ENCODE peak calls at places on chromosome 14, in four cellular contexts. Y, I, H and O are unnamed samples.

GRCh38 chr14:31934767-31935266 is 142.3 kb upstream of the ARHGAP5 start:
- DNase-seq in Y (no peak), I (peak), H (peak), O (peak)

GRCh38 chr14:31263485-31264133 is 56.0 kb upstream of the HECTD1 start:
- DNase-seq in Y (no peak), I (peak), H (no peak), O (no peak)

GRCh38 chr14:105412768-105413541 is 6.7 kb upstream of the MTA1 start:
- DNase-seq in Y (no peak), I (no peak), H (no peak), O (peak)

GRCh38 chr14:80150301-80150700 is 61.0 kb downstream of the DIO2 start:
- DNase-seq in Y (no peak), I (no peak), H (no peak), O (no peak)

GRCh38 chr14:87992720-87993484 is at the start of gene GALC:
- DNase-seq in Y (peak), I (no peak), H (peak), O (peak)

GRCh38 chr14:29892327-29892726 is 35.3 kb downstream of the PRKD1 start:
- DNase-seq in Y (no peak), I (no peak), H (no peak), O (no peak)

GRCh38 chr14:25003537-25003936 is 46.4 kb downstream of the STXBP6 start:
- DNase-seq in Y (no peak), I (no peak), H (no peak), O (no peak)

GRCh38 chr14:104536942-104537612 is 42.5 kb upstream of the C14orf180 start:
- DNase-seq in Y (no peak), I (no peak), H (no peak), O (no peak)

GRCh38 chr14:32897724-32898064 is 41.0 kb upstream of the NPAS3 start:
- DNase-seq in Y (no peak), I (no peak), H (no peak), O (no peak)

GRCh38 chr14:75563931-75564330 is 14.5 kb upstream of the FLVCR2 start:
- DNase-seq in Y (no peak), I (no peak), H (no peak), O (no peak)

DNA sequence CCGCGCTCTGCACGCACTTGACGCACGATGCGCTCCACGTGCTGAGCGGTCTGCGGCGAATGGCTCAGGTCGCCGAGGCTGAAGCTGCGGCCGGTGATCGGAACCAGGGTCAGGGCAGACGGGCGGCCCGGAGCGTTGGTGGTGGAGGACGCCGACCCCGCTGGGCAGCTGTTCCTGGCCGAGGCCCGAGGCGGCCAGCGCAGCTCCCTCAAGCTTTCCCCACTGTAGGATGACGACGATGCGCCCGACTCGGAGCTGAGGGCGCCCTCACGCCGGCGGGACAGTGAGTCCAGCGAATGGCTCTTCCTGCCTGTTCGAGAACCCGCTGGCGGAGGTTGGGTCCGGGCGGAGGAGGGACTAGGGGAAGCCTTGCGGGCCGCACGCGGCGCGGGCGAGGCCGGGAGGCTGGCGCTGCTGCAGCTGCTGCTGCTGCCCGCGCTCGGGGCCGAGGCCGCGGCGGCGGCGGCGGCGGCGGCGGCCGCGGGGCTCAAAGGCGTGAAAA is 2.0 kb downstream of the CCDC177 start:
- DNase-seq in Y (no peak), I (no peak), H (no peak), O (peak)
- TF ChIP-seq CBFB in Y (no peak), I (no peak), H (no peak), O (no peak)

GRCh38 chr14:86847176-86847575 is 1145.8 kb downstream of the GALC start:
- DNase-seq in Y (no peak), I (no peak), H (no peak), O (no peak)

GRCh38 chr14:86858043-86858442 is 1134.9 kb downstream of the GALC start:
- DNase-seq in Y (no peak), I (no peak), H (no peak), O (no peak)

DNA sequence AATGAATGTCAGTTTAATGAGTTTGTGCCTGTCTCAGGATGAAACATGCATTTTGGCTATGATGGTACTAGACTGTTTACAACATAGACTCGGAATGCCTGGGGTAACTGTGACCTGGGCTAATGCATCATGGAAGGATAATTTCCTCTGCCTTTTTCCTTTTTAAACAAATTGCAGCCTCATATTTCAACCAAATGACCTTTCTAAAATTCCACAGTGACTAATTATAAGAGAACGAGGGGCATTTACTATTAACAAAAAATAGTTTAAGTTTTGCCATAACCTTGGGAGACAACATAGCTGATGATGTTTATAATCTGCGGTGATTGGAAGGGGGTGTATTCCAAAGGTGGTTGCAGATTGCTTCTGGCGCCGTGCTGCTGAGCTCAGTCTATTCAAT is 1140.5 kb downstream of the GALC start:
- DNase-seq in Y (no peak), I (no peak), H (no peak), O (no peak)
- TF ChIP-seq CBFB in Y (no peak), I (no peak), H (no peak), O (no peak)

GRCh38 chr14:96192049-96192448 is 12.6 kb upstream of the BDKRB2 start:
- DNase-seq in Y (no peak), I (no peak), H (no peak), O (no peak)

GRCh38 chr14:96191355-96191754 is 13.3 kb upstream of the BDKRB2 start:
- DNase-seq in Y (no peak), I (no peak), H (no peak), O (no peak)

GRCh38 chr14:96187216-96188050 is 17.2 kb upstream of the BDKRB2 start:
- DNase-seq in Y (no peak), I (no peak), H (no peak), O (no peak)

GRCh38 chr14:96192975-96193805 is 11.4 kb upstream of the BDKRB2 start:
- DNase-seq in Y (no peak), I (no peak), H (no peak), O (no peak)

GRCh38 chr14:96189288-96189711 is 15.3 kb upstream of the BDKRB2 start:
- DNase-seq in Y (no peak), I (no peak), H (no peak), O (no peak)
- TF ChIP-seq CBFB in Y (no peak), I (no peak), H (no peak), O (no peak)

DNA sequence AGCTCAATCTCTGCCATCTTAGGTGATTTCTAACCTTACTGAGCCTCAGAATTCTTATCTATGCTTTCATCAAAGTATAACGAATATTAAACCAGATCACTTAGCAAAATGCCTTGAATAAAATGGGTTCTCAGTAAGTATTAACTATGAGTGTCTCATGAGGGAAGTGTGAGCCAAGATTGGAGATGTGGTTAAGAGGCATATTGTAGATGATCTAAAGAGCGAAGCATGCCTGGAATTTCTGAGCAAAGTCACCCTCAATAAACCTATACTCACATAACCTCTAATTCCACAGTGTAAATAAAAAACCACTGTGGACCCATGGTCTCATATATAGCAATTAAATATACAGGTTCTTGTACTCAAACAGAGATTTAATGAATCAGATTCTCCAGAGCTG is 193.1 kb upstream of the FSCB start:
- DNase-seq in Y (no peak), I (no peak), H (no peak), O (no peak)
- TF ChIP-seq CBFB in Y (no peak), I (no peak), H (no peak), O (no peak)

DNA sequence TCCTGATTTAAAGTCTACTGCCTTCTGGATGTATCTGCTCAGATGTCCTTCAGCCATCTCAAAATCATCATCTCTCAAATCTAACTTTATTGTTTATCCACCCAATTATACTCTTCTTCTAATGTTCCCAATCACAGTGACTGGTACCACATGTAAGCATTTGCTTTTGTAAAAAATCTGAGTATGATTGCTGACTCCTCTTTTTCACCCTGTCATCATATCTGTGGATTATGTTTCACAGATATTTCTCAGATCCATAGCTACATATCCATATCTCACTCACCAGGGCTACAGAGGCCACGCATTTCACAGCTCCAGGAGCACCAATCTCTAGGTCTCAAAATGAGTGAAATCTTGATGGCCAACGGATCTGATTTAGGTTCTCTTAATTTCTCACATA is 76.1 kb downstream of the DHRS2 start:
- DNase-seq in Y (no peak), I (no peak), H (no peak), O (no peak)
- TF ChIP-seq CBFB in Y (no peak), I (no peak), H (no peak), O (no peak)

GRCh38 chr14:39977198-39977597 is 545.0 kb upstream of the FBXO33 start:
- DNase-seq in Y (no peak), I (no peak), H (no peak), O (no peak)
- TF ChIP-seq CBFB in Y (no peak), I (no peak), H (no peak), O (no peak)